ENCODE peak calls at places on chromosomes 2 and 18, in six cellular contexts. O is NT2/D1, N is mammary epithelial cell, Q is AG08396, F is tibial artery, J is epithelial cell of proximal tubule. L is an unnamed sample.

GRCh38 chr2:179856205-179856604 is 5.2 kb downstream of the ZNF385B start:
- DNase-seq in O (no peak), J (no peak), N (no peak), F (no peak), Q (no peak), L (no peak)

GRCh38 chr18:48547456-48548403 is 8.9 kb downstream of the CTIF start:
- DNase-seq in Q (peak; percentile 82), F (peak; percentile 61), N (peak; percentile 93), O (no peak), J (peak; percentile 63), L (no peak)

GRCh38 chr2:215493370-215493769 is 57.5 kb upstream of the FN1 start:
- DNase-seq in Q (no peak), J (no peak), N (no peak), O (no peak), F (no peak), L (no peak)

GRCh38 chr2:28752608-28752984 is 966 bp downstream of the PPP1CB start:
- DNase-seq in O (no peak), Q (no peak), F (no peak), N (no peak), J (no peak), L (no peak)

GRCh38 chr2:17867133-17867532 is 11.3 kb upstream of the KCNS3 start:
- DNase-seq in F (no peak), N (peak; percentile 21), O (no peak), J (no peak), Q (no peak), L (no peak)

GRCh38 chr2:230925443-230925878 is 419 bp upstream of the GPR55 start:
- DNase-seq in N (peak; percentile 19), Q (no peak), F (peak; percentile 7), O (no peak), J (no peak), L (no peak)

GRCh38 chr2:215843579-215843978 is 169.8 kb downstream of the MREG start:
- DNase-seq in N (peak; percentile 96), J (peak; percentile 69), F (peak; percentile 73), O (no peak), Q (peak; percentile 75), L (peak; percentile 53)

GRCh38 chr18:74082476-74083070 is 65.1 kb downstream of the FBXO15 start:
- DNase-seq in Q (peak; percentile 89), F (no peak), J (no peak), N (peak; percentile 49), O (peak; percentile 27), L (no peak)

GRCh38 chr2:121099329-121100318 is 185.4 kb downstream of the TFCP2L1 start:
- DNase-seq in J (no peak), F (no peak), N (no peak), O (no peak), Q (no peak), L (no peak)

GRCh38 chr2:239947361-239948045 is 77.6 kb downstream of the NDUFA10 start:
- DNase-seq in N (no peak), O (no peak), Q (no peak), F (peak; percentile 18), J (no peak), L (peak; percentile 32)

GRCh38 chr2:119713819-119714490 is 35.0 kb downstream of the TMEM177 start:
- DNase-seq in N (no peak), Q (peak; percentile 29), J (no peak), O (no peak), F (no peak), L (no peak)

GRCh38 chr2:217293046-217293445 is 433.2 kb upstream of the TNP1 start:
- DNase-seq in F (no peak), Q (no peak), O (no peak), J (no peak), N (no peak), L (no peak)

GRCh38 chr2:191637182-191638078 is 40.5 kb upstream of the NABP1 start:
- DNase-seq in J (peak; percentile 74), O (no peak), N (peak; percentile 77), Q (no peak), F (no peak), L (no peak)

GRCh38 chr18:61731693-61732376 is 161.0 kb downstream of the RNF152 start:
- DNase-seq in N (no peak), O (no peak), F (no peak), J (no peak), Q (no peak), L (no peak)

GRCh38 chr2:227703280-227703732 is 14.5 kb downstream of the SLC19A3 start:
- DNase-seq in O (no peak), F (no peak), N (peak; percentile 61), J (peak; percentile 44), Q (no peak), L (no peak)

GRCh38 chr2:224847961-224848850 is 132.0 kb upstream of the CCDC195 start:
- DNase-seq in O (peak; percentile 2), J (peak; percentile 38), F (peak; percentile 45), N (peak; percentile 84), Q (peak; percentile 28), L (no peak)

GRCh38 chr2:10084956-10085851 is 5.0 kb upstream of the CYS1 start:
- DNase-seq in J (no peak), O (no peak), N (no peak), Q (no peak), F (no peak), L (no peak)

GRCh38 chr2:96916156-96917007 is 46.5 kb upstream of the SEMA4C start:
- DNase-seq in J (no peak), O (no peak), Q (no peak), F (no peak), N (no peak), L (no peak)

GRCh38 chr2:25155401-25155800 is 13.0 kb downstream of the POMC start:
- DNase-seq in F (no peak), N (no peak), J (no peak), Q (no peak), O (no peak), L (no peak)

GRCh38 chr2:168976034-168976654 is 55.0 kb downstream of the ABCB11 start:
- DNase-seq in F (no peak), O (no peak), J (no peak), Q (no peak), N (no peak), L (no peak)

GRCh38 chr2:138504546-138505239 is 3.1 kb downstream of the SPOPL start:
- DNase-seq in Q (no peak), O (no peak), J (no peak), F (no peak), N (no peak), L (no peak)

GRCh38 chr18:68172842-68173549 is 541.9 kb downstream of the TMX3 start:
- DNase-seq in J (no peak), F (no peak), Q (no peak), O (peak; percentile 15), N (no peak), L (no peak)

GRCh38 chr2:226796840-226797288 is 2.8 kb downstream of the IRS1 start:
- DNase-seq in N (no peak), O (no peak), Q (peak; percentile 71), J (no peak), F (no peak), L (peak; percentile 83)

GRCh38 chr2:139721454-139721995 is 941.3 kb upstream of the NXPH2 start:
- DNase-seq in F (no peak), Q (no peak), O (peak; percentile 27), N (no peak), J (no peak), L (no peak)

GRCh38 chr18:52319423-52319822 is 20.6 kb upstream of the DCC start:
- DNase-seq in Q (no peak), O (no peak), F (no peak), N (no peak), J (no peak), L (no peak)

GRCh38 chr2:176514805-176515500 is 245.7 kb downstream of the MTX2 start:
- DNase-seq in O (no peak), F (no peak), J (no peak), Q (no peak), N (peak; percentile 95), L (no peak)

GRCh38 chr18:70024088-70024487 is 76.4 kb upstream of the CD226 start:
- DNase-seq in J (no peak), N (no peak), Q (no peak), O (no peak), F (no peak), L (no peak)

GRCh38 chr18:45084207-45084606 is 403.5 kb downstream of the SETBP1 start:
- DNase-seq in J (no peak), F (no peak), O (no peak), Q (no peak), N (no peak), L (peak; percentile 56)

GRCh38 chr2:109513749-109514588 is 99.8 kb downstream of the SEPTIN10 start:
- DNase-seq in O (no peak), F (peak; percentile 71), J (no peak), N (peak; percentile 86), Q (peak; percentile 86), L (peak; percentile 43)

GRCh38 chr2:170425291-170425751 is 247.4 kb downstream of the MYO3B start:
- DNase-seq in O (no peak), J (peak; percentile 7), N (peak; percentile 73), F (no peak), Q (peak; percentile 20), L (no peak)

GRCh38 chr2:26901326-26902183 is 53.6 kb downstream of the DPYSL5 start:
- DNase-seq in Q (no peak), O (peak; percentile 22), J (no peak), N (no peak), F (no peak), L (no peak)

GRCh38 chr2:197950754-197951153 is 146.4 kb downstream of the PLCL1 start:
- DNase-seq in O (no peak), J (no peak), Q (no peak), F (no peak), N (no peak), L (no peak)

GRCh38 chr2:233691443-233692433 is 952 bp upstream of the UGT1A6 start:
- DNase-seq in N (peak; percentile 99), F (no peak), O (no peak), J (no peak), Q (no peak), L (no peak)

GRCh38 chr2:231752056-231752455 is 29.0 kb downstream of the PDE6D start:
- DNase-seq in Q (no peak), J (no peak), N (no peak), F (no peak), O (no peak), L (no peak)

GRCh38 chr2:70173520-70173919 is 17.3 kb downstream of the C2orf42 start:
- DNase-seq in J (no peak), Q (no peak), O (no peak), N (peak; percentile 19), F (no peak), L (no peak)

GRCh38 chr18:22168360-22168921 is 948 bp upstream of the GATA6 start:
- DNase-seq in F (peak; percentile 42), Q (peak; percentile 47), J (no peak), O (no peak), N (no peak), L (no peak)

GRCh38 chr2:183269956-183270355 is 145.7 kb downstream of the NUP35 start:
- DNase-seq in F (no peak), J (no peak), N (no peak), O (no peak), Q (no peak), L (no peak)

GRCh38 chr2:199364153-199364552 is 93.6 kb downstream of the SATB2 start:
- DNase-seq in F (no peak), Q (no peak), J (no peak), O (no peak), N (no peak), L (no peak)

L was measured in psoas muscle.